ENCODE peak calls at places on chromosomes 5 and 9, in six cellular contexts. V is AG10803, M is iPS DF 6.9, D is brain pericyte, K is T1000, G is hippocampal formation. F is an unnamed sample.

GRCh38 chr5:54522080-54522479 is 4.5 kb downstream of the SNX18 start:
- DNase-seq in V (peak; percentile 42), M (no peak), D (no peak), K (no peak), G (no peak), F (no peak)

GRCh38 chr5:176693477-176693851 is 46.2 kb downstream of the TSPAN17 start:
- DNase-seq in V (no peak), M (no peak), D (no peak), K (no peak), G (no peak), F (no peak)

GRCh38 chr5:137101544-137101943 is 397.6 kb downstream of the SPOCK1 start:
- DNase-seq in V (peak; percentile 81), M (no peak), D (no peak), K (no peak), G (no peak), F (no peak)

GRCh38 chr5:102922839-102923477 is 167.9 kb downstream of the PAM start:
- DNase-seq in V (peak; percentile 56), M (no peak), D (no peak), K (no peak), G (no peak), F (no peak)

GRCh38 chr9:70168521-70168920 is 90.3 kb upstream of the SMC5 start:
- DNase-seq in V (no peak), M (no peak), D (no peak), K (no peak), G (no peak), F (no peak)

GRCh38 chr9:124259273-124260078 is 1.7 kb downstream of the NEK6 start:
- DNase-seq in V (peak; percentile 90), M (no peak), D (no peak), K (peak; percentile 50), G (no peak), F (no peak)

GRCh38 chr5:1005904-1006655 is 2.5 kb upstream of the NKD2 start:
- DNase-seq in V (no peak), M (no peak), D (no peak), K (no peak), G (no peak), F (no peak)

GRCh38 chr5:97658116-97658900 is 475.3 kb upstream of the RIOK2 start:
- DNase-seq in V (peak; percentile 4), M (no peak), D (no peak), K (no peak), G (no peak), F (no peak)

GRCh38 chr9:127336708-127337352 is 60.1 kb upstream of the SLC2A8 start:
- DNase-seq in V (peak; percentile 95), M (no peak), D (peak; percentile 63), K (peak; percentile 77), G (peak; percentile 24), F (no peak)

GRCh38 chr5:68432682-68433081 is 217.1 kb downstream of the PIK3R1 start:
- DNase-seq in V (no peak), M (no peak), D (no peak), K (no peak), G (no peak), F (no peak)

GRCh38 chr5:102627311-102627710 is 127.8 kb upstream of the PAM start:
- DNase-seq in V (peak; percentile 31), M (no peak), D (no peak), K (no peak), G (no peak), F (no peak)

GRCh38 chr5:16660982-16661381 is 44.2 kb upstream of the RETREG1 start:
- DNase-seq in V (no peak), M (no peak), D (no peak), K (no peak), G (no peak), F (no peak)

GRCh38 chr5:138932171-138932810 is 57.2 kb upstream of the LRRTM2 start:
- DNase-seq in V (no peak), M (no peak), D (no peak), K (no peak), G (no peak), F (no peak)

GRCh38 chr5:58122157-58122556 is 337.7 kb downstream of the PLK2 start:
- DNase-seq in V (no peak), M (no peak), D (no peak), K (no peak), G (no peak), F (no peak)

GRCh38 chr9:124410321-124410913 is 4.8 kb downstream of the PSMB7 start:
- DNase-seq in V (no peak), M (no peak), D (no peak), K (no peak), G (no peak), F (no peak)

GRCh38 chr5:141258948-141259347 is 13.8 kb downstream of the PCDHB15 start:
- DNase-seq in V (no peak), M (no peak), D (no peak), K (no peak), G (no peak), F (no peak)

GRCh38 chr5:36948041-36948440 is 71.5 kb downstream of the NIPBL start:
- DNase-seq in V (peak; percentile 75), M (no peak), D (no peak), K (no peak), G (no peak), F (no peak)

GRCh38 chr9:130020618-130021017 is 22.4 kb downstream of the FNBP1 start:
- DNase-seq in V (peak; percentile 79), M (no peak), D (no peak), K (no peak), G (no peak), F (no peak)

GRCh38 chr5:1468247-1468612 is 23.0 kb upstream of the SLC6A3 start:
- DNase-seq in V (peak; percentile 15), M (no peak), D (no peak), K (no peak), G (peak; percentile 15), F (no peak)

GRCh38 chr5:168047669-168048111 is 243.8 kb upstream of the WWC1 start:
- DNase-seq in V (no peak), M (no peak), D (no peak), K (no peak), G (peak; percentile 18), F (no peak)

GRCh38 chr5:65483474-65484346 is 2.0 kb upstream of the ADAMTS6 start:
- DNase-seq in V (peak; percentile 80), M (no peak), D (peak; percentile 21), K (no peak), G (no peak), F (no peak)

GRCh38 chr9:108677776-108678175 is 178.0 kb downstream of the ACTL7B start:
- DNase-seq in V (no peak), M (no peak), D (no peak), K (no peak), G (no peak), F (no peak)

GRCh38 chr5:126871441-126871840 is 94.5 kb downstream of the LMNB1 start:
- DNase-seq in V (peak; percentile 42), M (no peak), D (no peak), K (no peak), G (no peak), F (no peak)

GRCh38 chr9:92564479-92564878 is 28.7 kb upstream of the ECM2 start:
- DNase-seq in V (peak; percentile 68), M (no peak), D (no peak), K (no peak), G (no peak), F (no peak)

GRCh38 chr9:36400332-36401178 is 486 bp upstream of the RNF38 start:
- DNase-seq in V (peak; percentile 80), M (peak; percentile 27), D (peak; percentile 45), K (peak; percentile 70), G (peak; percentile 85), F (peak; percentile 20)

GRCh38 chr5:98773464-98774191 is at the start of gene RGMB:
- DNase-seq in V (peak; percentile 100), M (peak; percentile 89), D (peak; percentile 99), K (peak; percentile 95), G (peak; percentile 98), F (peak; percentile 67)

GRCh38 chr9:69023650-69024049 is 9.7 kb upstream of the PRKACG start:
- DNase-seq in V (no peak), M (no peak), D (no peak), K (no peak), G (no peak), F (no peak)

GRCh38 chr5:148458036-148458888 is 74.5 kb downstream of the FBXO38 start:
- DNase-seq in V (no peak), M (no peak), D (no peak), K (no peak), G (no peak), F (no peak)

GRCh38 chr5:133108481-133108921 is 56.7 kb downstream of the HSPA4 start:
- DNase-seq in V (no peak), M (no peak), D (no peak), K (no peak), G (no peak), F (no peak)

GRCh38 chr9:135230386-135230765 is 142.9 kb downstream of the OLFM1 start:
- DNase-seq in V (no peak), M (no peak), D (no peak), K (no peak), G (no peak), F (no peak)

GRCh38 chr5:134127376-134127861 is 12.9 kb downstream of the TCF7 start:
- DNase-seq in V (no peak), M (no peak), D (no peak), K (no peak), G (no peak), F (no peak)

GRCh38 chr9:127426756-127427155 is 2.6 kb downstream of the ZNF79 start:
- DNase-seq in V (no peak), M (no peak), D (no peak), K (no peak), G (no peak), F (no peak)

GRCh38 chr5:103454774-103455173 is 107.8 kb downstream of the NUDT12 start:
- DNase-seq in V (no peak), M (no peak), D (no peak), K (no peak), G (no peak), F (no peak)

GRCh38 chr9:23145467-23145866 is 680.6 kb downstream of the ELAVL2 start:
- DNase-seq in V (no peak), M (no peak), D (no peak), K (no peak), G (no peak), F (no peak)

GRCh38 chr5:40784027-40784653 is 14.0 kb downstream of the PRKAA1 start:
- DNase-seq in V (no peak), M (no peak), D (no peak), K (no peak), G (no peak), F (no peak)

GRCh38 chr9:137411670-137412380 is 11.1 kb downstream of the EXD3 start:
- DNase-seq in V (peak; percentile 76), M (no peak), D (no peak), K (peak; percentile 61), G (no peak), F (no peak)

F was measured in cortex of kidney.